ENCODE peak calls at places on chromosomes 6 and 20, in seven cellular contexts. H is OCI-LY7; P is CD8-positive, alpha-beta memory T cell; K is heart right ventricle; Z is esophagus squamous epithelium; I is gastrocnemius medialis; L is left ventricle myocardium inferior. X is an unnamed sample.

GRCh38 chr20:31485450-31486339 is 10.6 kb downstream of the REM1 start:
- DNase-seq in K (peak; percentile 91), P (no peak), H (no peak), L (peak; percentile 76), I (peak; percentile 32), Z (no peak), X (no peak)

GRCh38 chr6:33384581-33385020 is 7.0 kb upstream of the KIFC1 start:
- DNase-seq in P (no peak), H (no peak), I (no peak), Z (no peak), K (no peak), L (no peak), X (no peak)

GRCh38 chr6:161444464-161444863 is 170.6 kb upstream of the AGPAT4 start:
- DNase-seq in Z (no peak), K (peak; percentile 32), P (no peak), L (no peak), H (no peak), I (peak; percentile 42), X (no peak)

GRCh38 chr6:163415620-163416379 is 1.3 kb downstream of the QKI start:
- DNase-seq in K (peak; percentile 61), Z (no peak), I (peak; percentile 73), L (peak; percentile 58), H (peak; percentile 68), P (peak; percentile 40), X (no peak)

GRCh38 chr6:30682181-30683117 is 4.0 kb downstream of the PPP1R18 start:
- DNase-seq in Z (peak; percentile 70), P (peak; percentile 88), I (peak; percentile 76), H (peak; percentile 95), L (peak; percentile 85), K (peak; percentile 87), X (peak; percentile 72)

GRCh38 chr6:24926639-24927038 is 9.1 kb downstream of the RIPOR2 start:
- DNase-seq in K (no peak), P (no peak), H (no peak), Z (no peak), L (no peak), I (no peak), X (no peak)

GRCh38 chr6:5730586-5731263 is 276.0 kb downstream of the NRN1 start:
- DNase-seq in K (no peak), I (no peak), Z (no peak), H (no peak), L (no peak), P (no peak), X (no peak)

GRCh38 chr6:157841211-157841840 is 18.3 kb downstream of the SNX9 start:
- DNase-seq in I (no peak), H (no peak), L (no peak), Z (no peak), K (no peak), P (no peak), X (no peak)

GRCh38 chr6:169800116-169800667 is 48.8 kb downstream of the ERMARD start:
- DNase-seq in Z (no peak), L (no peak), H (no peak), P (no peak), I (no peak), K (no peak), X (no peak)

GRCh38 chr6:29834564-29835436 is 7.2 kb downstream of the HLA-G start:
- DNase-seq in P (peak; percentile 34), Z (no peak), H (peak; percentile 40), I (peak; percentile 18), L (no peak), K (no peak), X (no peak)

GRCh38 chr20:63563186-63563935 is 9.4 kb downstream of the FNDC11 start:
- DNase-seq in P (no peak), L (no peak), K (no peak), Z (no peak), H (no peak), I (no peak), X (no peak)

GRCh38 chr20:63564036-63564810 is 9.8 kb downstream of the HELZ2 start:
- DNase-seq in I (no peak), L (no peak), K (no peak), Z (no peak), H (no peak), P (no peak), X (no peak)

GRCh38 chr20:63561624-63562396 is 7.9 kb downstream of the FNDC11 start:
- DNase-seq in P (no peak), Z (no peak), K (no peak), I (no peak), L (no peak), H (no peak), X (no peak)

GRCh38 chr20:63560856-63561609 is 7.1 kb downstream of the FNDC11 start:
- DNase-seq in H (no peak), I (no peak), Z (no peak), L (no peak), P (no peak), K (no peak), X (no peak)

GRCh38 chr20:63562461-63563185 is 8.7 kb downstream of the FNDC11 start:
- DNase-seq in K (no peak), Z (no peak), I (no peak), L (no peak), P (no peak), H (no peak), X (no peak)
- H3K36me3 ChIP-seq in K (peaks cover 23% of the 10 kb centered on the region), Z (peaks cover 96% of the 10 kb centered on the region), I (peaks cover 9% of the 10 kb centered on the region), L (peaks cover 89% of the 10 kb centered on the region), P (no peaks in the 10 kb centered on the region), H (no peaks in the 10 kb centered on the region), X (peaks cover 23% of the 10 kb centered on the region)

DNA sequence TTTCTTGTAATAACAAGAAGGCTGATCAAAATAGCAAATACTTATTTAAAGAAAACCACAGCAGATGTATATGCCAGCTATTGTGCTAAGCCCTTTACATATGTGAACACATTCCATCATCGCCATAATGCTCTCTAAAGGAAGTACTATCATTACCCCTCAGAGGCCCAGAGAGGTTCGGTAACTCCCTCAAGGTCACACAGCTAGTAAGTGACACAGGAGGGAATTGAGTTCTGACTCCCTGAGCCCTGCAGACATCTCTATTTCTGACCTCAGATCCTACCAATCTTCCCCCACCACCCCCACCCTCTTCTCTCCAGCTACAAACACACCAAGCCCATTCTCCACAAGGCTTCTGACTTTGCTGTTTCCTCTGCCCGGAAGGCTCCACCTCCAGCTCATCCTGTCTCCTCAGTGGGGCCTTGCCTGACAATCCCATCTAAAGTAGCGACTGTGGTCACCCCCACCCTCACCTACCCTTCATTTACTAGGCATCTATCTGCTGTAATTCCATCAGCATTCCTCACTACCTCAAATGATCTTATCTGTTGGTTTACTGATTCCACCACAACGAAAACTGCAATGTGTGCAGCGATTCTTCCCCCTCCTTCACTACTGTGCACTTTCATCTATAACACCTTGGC is 234.5 kb downstream of the LRFN2 start:
- DNase-seq in L (no peak), K (no peak), Z (no peak), I (no peak), H (no peak), P (no peak), X (no peak)
- H3K4me3 ChIP-seq in L (no peak overlapping the region), K (no peak overlapping the region), Z (no peak overlapping the region), I (no peak overlapping the region), H (no peak overlapping the region), P (no peak overlapping the region), X (no peak overlapping the region)

DNA sequence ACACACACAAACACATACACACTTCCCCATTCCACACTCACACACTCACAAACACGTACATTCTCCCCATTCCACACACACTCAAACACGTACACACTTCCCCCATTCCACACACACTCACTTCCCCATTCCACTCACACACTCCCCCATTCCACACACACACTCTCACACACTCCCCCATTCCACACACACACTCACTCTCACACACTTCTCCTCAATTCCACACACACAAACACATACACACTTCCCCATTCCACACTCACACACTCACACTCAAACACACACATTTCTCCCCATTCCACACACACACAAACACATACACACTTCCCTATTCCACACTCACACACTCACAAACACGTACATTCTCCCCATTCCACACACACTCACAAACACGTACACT is 8.7 kb upstream of the OSBPL2 start:
- DNase-seq in I (no peak), L (no peak), Z (no peak), K (no peak), H (no peak), P (no peak), X (no peak)
- H3K36me3 ChIP-seq in I (no peaks in the 10 kb centered on the region), L (no peaks in the 10 kb centered on the region), Z (no peaks in the 10 kb centered on the region), K (no peaks in the 10 kb centered on the region), H (no peaks in the 10 kb centered on the region), P (no peaks in the 10 kb centered on the region), X (no peaks in the 10 kb centered on the region)

GRCh38 chr6:46024122-46024769 is 8.6 kb upstream of the CLIC5 start:
- DNase-seq in P (no peak), L (no peak), I (no peak), Z (no peak), K (no peak), H (no peak), X (no peak)

GRCh38 chr6:46022110-46022948 is 6.7 kb upstream of the CLIC5 start:
- DNase-seq in K (no peak), I (no peak), L (no peak), P (no peak), H (no peak), Z (no peak), X (no peak)

GRCh38 chr6:46025573-46025972 is 9.9 kb upstream of the CLIC5 start:
- DNase-seq in L (no peak), K (no peak), H (no peak), P (no peak), Z (no peak), I (no peak), X (no peak)

GRCh38 chr6:46026307-46026706 is 10.6 kb upstream of the CLIC5 start:
- DNase-seq in H (no peak), I (no peak), P (no peak), Z (no peak), K (no peak), L (no peak), X (no peak)

DNA sequence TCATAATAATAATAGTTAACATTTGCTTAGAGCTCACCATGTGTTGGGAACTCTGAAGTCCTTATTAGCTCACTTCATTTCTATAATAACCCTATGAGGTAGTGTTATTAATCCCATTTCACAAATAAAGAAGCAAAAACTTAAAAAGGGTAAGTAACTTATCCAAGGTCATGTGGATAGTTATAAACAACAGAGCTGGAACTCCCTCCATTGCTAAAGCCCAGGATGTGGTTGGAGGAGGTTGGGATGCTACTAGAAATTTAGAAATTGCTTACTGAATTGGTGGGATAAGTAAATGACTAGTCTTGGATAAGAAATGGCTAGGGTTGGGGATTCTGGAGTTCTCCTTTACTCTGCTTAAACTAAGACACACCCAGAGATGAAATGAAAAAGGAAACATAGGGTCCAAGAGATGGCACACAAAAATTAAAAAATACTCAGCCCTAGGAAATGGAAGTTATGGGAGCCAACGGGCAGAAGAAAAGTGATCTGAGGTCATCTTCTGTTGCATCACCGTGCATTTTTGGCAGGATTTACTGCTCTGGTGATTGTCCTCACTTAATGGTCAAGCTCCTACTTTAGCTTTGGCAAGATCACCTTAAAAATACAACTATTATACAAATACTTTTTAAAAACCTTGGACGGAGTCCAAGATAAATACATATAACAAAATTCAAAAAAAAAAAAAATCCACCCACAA is 7.7 kb upstream of the CLIC5 start:
- DNase-seq in I (peak; percentile 70), P (no peak), K (no peak), L (no peak), Z (no peak), H (no peak), X (no peak)
- H3K4me3 ChIP-seq in I (no peak overlapping the region), P (no peak overlapping the region), K (no peak overlapping the region), L (no peak overlapping the region), Z (no peak overlapping the region), H (no peak overlapping the region), X (no peak overlapping the region)

DNA sequence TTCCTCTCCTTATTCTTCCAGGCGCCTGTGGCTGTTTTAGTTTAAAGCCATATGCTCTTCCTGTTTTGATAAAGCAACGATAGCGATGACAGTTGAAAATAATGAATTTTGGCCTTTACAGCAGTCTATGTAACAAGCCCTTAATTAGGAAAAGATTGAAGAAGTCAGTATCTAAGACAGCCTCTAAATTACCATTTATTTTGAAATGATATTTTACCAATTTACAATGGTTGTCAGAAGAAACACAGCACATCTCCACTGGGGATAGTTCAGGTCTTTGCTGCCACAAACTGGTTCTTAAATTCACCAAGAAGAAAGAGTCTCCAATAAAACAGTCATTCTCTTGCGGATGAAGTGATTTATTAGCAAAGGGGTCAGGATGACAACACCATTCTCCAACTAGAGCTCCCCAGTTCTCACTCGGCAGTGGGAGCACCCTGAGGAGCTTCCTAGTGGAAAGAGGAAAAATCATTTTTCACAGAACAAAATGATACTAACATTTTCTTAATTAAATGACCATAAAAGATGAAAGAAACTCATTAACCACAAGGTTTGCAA is 21.4 kb downstream of the UBE3D start:
- DNase-seq in P (no peak), K (no peak), L (no peak), Z (no peak), I (no peak), H (no peak), X (no peak)
- H3K36me3 ChIP-seq in P (no peaks in the 10 kb centered on the region), K (no peaks in the 10 kb centered on the region), L (peaks cover 4% of the 10 kb centered on the region), Z (peaks cover 10% of the 10 kb centered on the region), I (no peaks in the 10 kb centered on the region), H (peaks cover 7% of the 10 kb centered on the region), X (no peaks in the 10 kb centered on the region)